ENCODE peak calls at places on chromosomes 2 and 18, in four cellular contexts. D is AG10803; P is activated naive CD4-positive, alpha-beta T cell; H is lower lobe of right lung. O is an unnamed sample.

GRCh38 chr2:134014196-134014960 is 239.5 kb upstream of the MGAT5 start:
- DNase-seq in D (peak), P (no peak), H (no peak), O (no peak)

GRCh38 chr2:152556506-152556905 is 160.8 kb downstream of the PRPF40A start:
- DNase-seq in D (no peak), P (no peak), H (no peak), O (no peak)

GRCh38 chr2:111919362-111919761 is 21.0 kb downstream of the MERTK start:
- DNase-seq in D (no peak), P (no peak), H (no peak), O (no peak)

GRCh38 chr2:162058973-162059668 is 14.9 kb downstream of the DPP4 start:
- DNase-seq in D (no peak), P (peak), H (no peak), O (no peak)

GRCh38 chr2:175631247-175631628 is 370.8 kb downstream of the LNPK start:
- DNase-seq in D (no peak), P (no peak), H (no peak), O (no peak)

GRCh38 chr2:208545398-208546042 is 138.9 kb downstream of the PTH2R start:
- DNase-seq in D (no peak), P (no peak), H (no peak), O (no peak)

GRCh38 chr2:91442246-91442905 is 2750.9 kb downstream of the RPIA start:
- DNase-seq in D (no peak), P (no peak), H (peak), O (no peak)

GRCh38 chr2:10079931-10080535 is at the start of gene CYS1:
- DNase-seq in D (peak), P (no peak), H (no peak), O (no peak)

GRCh38 chr2:218260742-218261423 is at the start of gene GPBAR1:
- DNase-seq in D (no peak), P (no peak), H (peak), O (no peak)

GRCh38 chr18:33495278-33495677 is 54.8 kb upstream of the CCDC178 start:
- DNase-seq in D (peak), P (no peak), H (no peak), O (no peak)

GRCh38 chr2:86065512-86065911 is 40.2 kb downstream of the POLR1A start:
- DNase-seq in D (peak), P (no peak), H (no peak), O (no peak)

GRCh38 chr18:2087877-2088673 is 483.2 kb downstream of the METTL4 start:
- DNase-seq in D (peak), P (no peak), H (no peak), O (no peak)

GRCh38 chr18:32998285-32998684 is 225.5 kb upstream of the KLHL14 start:
- DNase-seq in D (no peak), P (no peak), H (no peak), O (no peak)

GRCh38 chr2:238370482-238371372 is 50.4 kb downstream of the TRAF3IP1 start:
- DNase-seq in D (peak), P (peak), H (peak), O (peak)

GRCh38 chr2:172734711-172735645 is 667 bp upstream of the RAPGEF4 start:
- DNase-seq in D (peak), P (no peak), H (no peak), O (no peak)

GRCh38 chr2:210577263-210578071 is 21.1 kb downstream of the CPS1 start:
- DNase-seq in D (peak), P (no peak), H (no peak), O (peak)

GRCh38 chr2:30702694-30703093 is 104.6 kb downstream of the CAPN13 start:
- DNase-seq in D (peak), P (no peak), H (no peak), O (no peak)

GRCh38 chr2:218020281-218020680 is 17.5 kb upstream of the TNS1 start:
- DNase-seq in D (no peak), P (no peak), H (no peak), O (no peak)

GRCh38 chr2:184169366-184169765 is 429.0 kb upstream of the ZNF804A start:
- DNase-seq in D (no peak), P (no peak), H (no peak), O (no peak)

GRCh38 chr2:73043978-73044832 is 27.3 kb downstream of the SFXN5 start:
- DNase-seq in D (no peak), P (no peak), H (no peak), O (peak)

GRCh38 chr2:136323935-136324334 is 206.0 kb upstream of the CXCR4 start:
- DNase-seq in D (no peak), P (no peak), H (no peak), O (no peak)

GRCh38 chr2:120979398-120979797 is 243.7 kb downstream of the GLI2 start:
- DNase-seq in D (no peak), P (no peak), H (no peak), O (no peak)

GRCh38 chr2:159003555-159003954 is 35.1 kb downstream of the TANC1 start:
- DNase-seq in D (no peak), P (no peak), H (no peak), O (no peak)

GRCh38 chr2:227818569-227819397 is 5.1 kb downstream of the CCL20 start:
- DNase-seq in D (no peak), P (no peak), H (peak), O (no peak)

GRCh38 chr2:170873035-170873692 is 55.9 kb upstream of the GORASP2 start:
- DNase-seq in D (peak), P (peak), H (peak), O (peak)

GRCh38 chr18:74249181-74249968 is 42.4 kb downstream of the CYB5A start:
- DNase-seq in D (peak), P (no peak), H (no peak), O (no peak)

GRCh38 chr2:196967126-196967525 is 40.6 kb upstream of the PGAP1 start:
- DNase-seq in D (peak), P (no peak), H (no peak), O (no peak)

GRCh38 chr2:200278694-200279316 is 27.7 kb upstream of the SPATS2L start:
- DNase-seq in D (no peak), P (no peak), H (no peak), O (no peak)

GRCh38 chr2:232147440-232148077 is 186.0 kb downstream of the DIS3L2 start:
- DNase-seq in D (no peak), P (no peak), H (no peak), O (no peak)

GRCh38 chr2:30733829-30734520 is 73.3 kb downstream of the CAPN13 start:
- DNase-seq in D (no peak), P (no peak), H (no peak), O (no peak)

GRCh38 chr18:7946724-7947377 is 379.7 kb downstream of the PTPRM start:
- DNase-seq in D (peak), P (no peak), H (no peak), O (no peak)

GRCh38 chr18:27750014-27750413 is 426.9 kb downstream of the CDH2 start:
- DNase-seq in D (peak), P (no peak), H (no peak), O (peak)

GRCh38 chr18:45783097-45784075 is 42.1 kb upstream of the SIGLEC15 start:
- DNase-seq in D (peak), P (no peak), H (no peak), O (no peak)

GRCh38 chr2:109513749-109514588 is 99.8 kb downstream of the SEPTIN10 start:
- DNase-seq in D (peak), P (no peak), H (no peak), O (peak)

GRCh38 chr2:61770746-61771145 is 83.1 kb downstream of the FAM161A start:
- DNase-seq in D (peak), P (no peak), H (no peak), O (no peak)

GRCh38 chr2:96527990-96528679 is 8.4 kb upstream of the ARID5A start:
- DNase-seq in D (no peak), P (peak), H (peak), O (peak)

GRCh38 chr2:223674998-223675609 is 72.9 kb upstream of the SCG2 start:
- DNase-seq in D (peak), P (no peak), H (no peak), O (no peak)